ENCODE peak calls at places on chromosomes 1 and 21, in seven cellular contexts. V, W, Y, D, C, A and N are unnamed samples.

GRCh38 chr1:101193733-101194169 is 43.1 kb upstream of the S1PR1 start:
- DNase-seq in V (peak), W (no peak), Y (no peak), D (no peak), C (no peak), A (no peak), N (peak)

GRCh38 chr1:11731719-11732283 is 4.1 kb upstream of the AGTRAP start:
- DNase-seq in V (peak), W (peak), Y (no peak), D (peak), C (peak), A (peak), N (peak)

GRCh38 chr21:45876381-45877159 is 105.0 kb upstream of the COL6A1 start:
- DNase-seq in V (no peak), W (no peak), Y (no peak), D (peak), C (peak), A (no peak), N (no peak)

GRCh38 chr1:54851406-54851805 is 35.6 kb downstream of the DHCR24 start:
- DNase-seq in V (no peak), W (no peak), Y (no peak), D (no peak), C (no peak), A (no peak), N (no peak)

GRCh38 chr1:233327938-233328660 is 575 bp downstream of the MAP3K21 start:
- DNase-seq in V (peak), W (no peak), Y (peak), D (peak), C (peak), A (no peak), N (peak)

GRCh38 chr21:41361786-41362604 is at the start of gene MX2:
- DNase-seq in V (no peak), W (peak), Y (peak), D (peak), C (no peak), A (no peak), N (no peak)

GRCh38 chr1:156797212-156797871 is 19.3 kb downstream of the SH2D2A start:
- DNase-seq in V (peak), W (no peak), Y (peak), D (no peak), C (no peak), A (no peak), N (peak)

GRCh38 chr1:9871707-9872425 is 38.2 kb downstream of the CTNNBIP1 start:
- DNase-seq in V (no peak), W (no peak), Y (no peak), D (no peak), C (no peak), A (no peak), N (peak)

GRCh38 chr1:44505210-44505993 is 100.3 kb downstream of the RNF220 start:
- DNase-seq in V (no peak), W (no peak), Y (no peak), D (no peak), C (no peak), A (no peak), N (no peak)

GRCh38 chr1:174999926-175000696 is at the start of gene CACYBP:
- DNase-seq in V (peak), W (peak), Y (peak), D (no peak), C (peak), A (no peak), N (peak)

GRCh38 chr21:16992448-16992847 is 520.4 kb upstream of the CXADR start:
- DNase-seq in V (no peak), W (no peak), Y (no peak), D (no peak), C (no peak), A (no peak), N (no peak)

GRCh38 chr1:206824327-206824726 is 41.1 kb upstream of the IL20 start:
- DNase-seq in V (no peak), W (no peak), Y (peak), D (no peak), C (no peak), A (no peak), N (no peak)

GRCh38 chr21:26809745-26810144 is 35.5 kb downstream of the ADAMTS1 start:
- DNase-seq in V (no peak), W (no peak), Y (no peak), D (no peak), C (no peak), A (no peak), N (peak)

GRCh38 chr1:8821084-8821483 is 3.6 kb upstream of the RERE start:
- DNase-seq in V (no peak), W (no peak), Y (no peak), D (no peak), C (no peak), A (no peak), N (no peak)

GRCh38 chr1:20787775-20788488 is 825 bp upstream of the HP1BP3 start:
- DNase-seq in V (no peak), W (no peak), Y (peak), D (no peak), C (no peak), A (no peak), N (peak)

GRCh38 chr1:162976628-162977027 is 92.5 kb upstream of the RGS4 start:
- DNase-seq in V (peak), W (no peak), Y (no peak), D (no peak), C (no peak), A (no peak), N (peak)

GRCh38 chr1:24117722-24118409 is 5.9 kb upstream of the MYOM3 start:
- DNase-seq in V (peak), W (no peak), Y (no peak), D (peak), C (no peak), A (no peak), N (peak)

GRCh38 chr1:44367932-44368331 is 12.9 kb upstream of the ERI3 start:
- DNase-seq in V (no peak), W (no peak), Y (no peak), D (no peak), C (no peak), A (no peak), N (no peak)

GRCh38 chr1:107867422-107867821 is 97.6 kb downstream of the VAV3 start:
- DNase-seq in V (no peak), W (no peak), Y (no peak), D (no peak), C (no peak), A (no peak), N (no peak)

GRCh38 chr1:234779160-234779538 is 169.2 kb upstream of the IRF2BP2 start:
- DNase-seq in V (no peak), W (no peak), Y (no peak), D (no peak), C (no peak), A (no peak), N (peak)

GRCh38 chr1:39576016-39576657 is 453 bp downstream of the PABPC4 start:
- DNase-seq in V (no peak), W (no peak), Y (no peak), D (peak), C (no peak), A (peak), N (peak)

GRCh38 chr1:158185770-158186705 is 5.3 kb downstream of the CD1D start:
- DNase-seq in V (no peak), W (no peak), Y (no peak), D (no peak), C (no peak), A (no peak), N (no peak)

GRCh38 chr1:77889671-77890070 is 1.2 kb downstream of the NEXN start:
- DNase-seq in V (peak), W (no peak), Y (no peak), D (no peak), C (no peak), A (no peak), N (peak)

GRCh38 chr1:40966411-40966810 is 13.1 kb upstream of the CTPS1 start:
- DNase-seq in V (no peak), W (no peak), Y (no peak), D (no peak), C (no peak), A (no peak), N (no peak)

GRCh38 chr1:54255026-54255425 is 55.1 kb downstream of the MRPL37 start:
- DNase-seq in V (no peak), W (no peak), Y (no peak), D (no peak), C (no peak), A (no peak), N (peak)

GRCh38 chr21:44464351-44464750 is 9.0 kb downstream of the LRRC3 start:
- DNase-seq in V (no peak), W (no peak), Y (no peak), D (no peak), C (no peak), A (no peak), N (no peak)

GRCh38 chr1:248576219-248576980 is 1.8 kb upstream of the OR2T34 start:
- DNase-seq in V (no peak), W (no peak), Y (no peak), D (no peak), C (no peak), A (no peak), N (no peak)

GRCh38 chr1:40090652-40091355 is 6.2 kb downstream of the PPT1 start:
- DNase-seq in V (no peak), W (no peak), Y (no peak), D (no peak), C (no peak), A (no peak), N (no peak)

GRCh38 chr1:11144563-11145256 is 44.4 kb upstream of the ANGPTL7 start:
- DNase-seq in V (peak), W (no peak), Y (no peak), D (no peak), C (no peak), A (no peak), N (peak)

GRCh38 chr21:46151989-46152938 is 3.1 kb downstream of the FTCD start:
- DNase-seq in V (no peak), W (no peak), Y (no peak), D (no peak), C (peak), A (peak), N (no peak)

GRCh38 chr1:109011335-109011734 is 30.6 kb downstream of the WDR47 start:
- DNase-seq in V (no peak), W (no peak), Y (no peak), D (no peak), C (no peak), A (no peak), N (no peak)

GRCh38 chr1:67908260-67908936 is 75.1 kb upstream of the GNG12 start:
- DNase-seq in V (no peak), W (no peak), Y (no peak), D (no peak), C (no peak), A (no peak), N (peak)

GRCh38 chr1:67749844-67750689 is 65.1 kb downstream of the GADD45A start:
- DNase-seq in V (peak), W (no peak), Y (no peak), D (no peak), C (no peak), A (no peak), N (peak)

DNA sequence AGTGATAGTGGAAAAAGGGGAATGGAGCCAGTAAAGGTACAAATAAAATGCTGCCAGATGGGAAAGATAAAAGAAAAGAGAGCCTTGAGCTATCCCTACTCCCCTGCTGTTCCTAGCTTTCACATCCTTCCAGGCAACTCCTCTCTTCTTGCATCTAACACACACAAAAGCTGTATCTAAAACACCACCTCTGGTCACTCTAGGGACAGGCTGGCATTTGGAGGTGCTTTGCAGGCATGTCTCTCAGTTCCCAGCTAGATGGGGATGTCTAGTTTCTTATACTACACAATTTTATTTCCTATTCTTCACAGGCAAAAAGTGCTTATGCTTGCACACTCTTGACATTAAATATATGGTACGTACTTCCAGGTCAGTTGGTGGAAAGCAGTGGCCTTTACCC is 185.1 kb upstream of the ST6GALNAC5 start:
- DNase-seq in V (no peak), W (no peak), Y (no peak), D (no peak), C (no peak), A (no peak), N (no peak)
- TF ChIP-seq CTCF in V (peak), W (no peak), Y (no peak), D (no peak), C (no peak), A (no peak), N (no peak)

GRCh38 chr1:201809876-201810275 is 19.1 kb upstream of the IPO9 start:
- DNase-seq in V (no peak), W (no peak), Y (no peak), D (no peak), C (no peak), A (no peak), N (no peak)
- H3K4me3 ChIP-seq in V (no peak), W (no peak), Y (no peak), D (no peak), C (no peak), A (no peak), N (no peak)

GRCh38 chr1:167221804-167222610 is 1.3 kb downstream of the POU2F1 start:
- DNase-seq in V (peak), W (peak), Y (peak), D (peak), C (no peak), A (peak), N (peak)

GRCh38 chr1:167221126-167221803 is 579 bp downstream of the POU2F1 start:
- DNase-seq in V (peak), W (no peak), Y (no peak), D (no peak), C (no peak), A (no peak), N (peak)

GRCh38 chr1:167219194-167219593 is 1.5 kb upstream of the POU2F1 start:
- DNase-seq in V (no peak), W (no peak), Y (no peak), D (no peak), C (no peak), A (no peak), N (no peak)

GRCh38 chr1:167220537-167221125 is at the start of gene POU2F1:
- DNase-seq in V (peak), W (peak), Y (peak), D (peak), C (peak), A (peak), N (peak)

GRCh38 chr1:167219646-167220536 is 795 bp upstream of the POU2F1 start:
- DNase-seq in V (peak), W (peak), Y (peak), D (peak), C (peak), A (peak), N (peak)
- TF ChIP-seq CTCF in V (peak), W (no peak), Y (no peak), D (no peak), C (no peak), A (no peak), N (no peak)

GRCh38 chr1:196897158-196897828 is 9.4 kb downstream of the CFHR4 start:
- DNase-seq in V (no peak), W (no peak), Y (no peak), D (no peak), C (no peak), A (no peak), N (no peak)
- H3K4me3 ChIP-seq in V (no peak), W (no peak), Y (no peak), D (no peak), C (peak), A (no peak), N (no peak)

GRCh38 chr1:243409284-243409683 is 153.4 kb downstream of the SDCCAG8 start:
- DNase-seq in V (no peak), W (no peak), Y (peak), D (no peak), C (no peak), A (no peak), N (no peak)
- TF ChIP-seq CTCF in V (peak), W (no peak), Y (peak), D (no peak), C (peak), A (no peak), N (no peak)

GRCh38 chr21:31343030-31343510 is 991 bp downstream of the TIAM1 start:
- DNase-seq in V (no peak), W (no peak), Y (no peak), D (no peak), C (no peak), A (no peak), N (no peak)
- H3K4me3 ChIP-seq in V (peak), W (peak), Y (no peak), D (peak), C (peak), A (no peak), N (peak)

DNA sequence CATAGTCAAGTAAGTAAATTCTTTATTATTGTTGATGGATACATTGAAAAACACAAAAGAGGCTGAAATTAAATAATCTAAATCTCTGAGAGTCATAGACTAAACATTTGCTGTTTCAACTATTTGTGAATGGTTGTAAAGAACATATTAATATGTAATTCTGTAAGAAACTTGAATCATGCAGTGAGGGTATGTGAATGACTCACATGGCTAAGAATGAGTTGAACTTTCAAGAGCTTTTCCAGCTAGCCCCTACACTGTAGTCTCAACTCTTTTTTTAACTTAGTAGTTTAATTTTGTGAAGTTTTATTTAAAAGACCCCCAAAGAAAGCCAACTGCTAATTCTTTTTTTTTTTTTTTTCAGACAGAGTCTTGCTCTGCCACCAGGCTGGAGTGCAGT is 588.1 kb downstream of the DPYD start:
- DNase-seq in V (peak), W (no peak), Y (no peak), D (no peak), C (no peak), A (no peak), N (peak)
- TF ChIP-seq CTCF in V (no peak), W (no peak), Y (no peak), D (no peak), C (no peak), A (no peak), N (no peak)

GRCh38 chr1:203210988-203211387 is 18.5 kb downstream of the CHIT1 start:
- DNase-seq in V (no peak), W (no peak), Y (no peak), D (no peak), C (no peak), A (no peak), N (no peak)
- H3K4me3 ChIP-seq in V (no peak), W (no peak), Y (no peak), D (no peak), C (no peak), A (no peak), N (no peak)

DNA sequence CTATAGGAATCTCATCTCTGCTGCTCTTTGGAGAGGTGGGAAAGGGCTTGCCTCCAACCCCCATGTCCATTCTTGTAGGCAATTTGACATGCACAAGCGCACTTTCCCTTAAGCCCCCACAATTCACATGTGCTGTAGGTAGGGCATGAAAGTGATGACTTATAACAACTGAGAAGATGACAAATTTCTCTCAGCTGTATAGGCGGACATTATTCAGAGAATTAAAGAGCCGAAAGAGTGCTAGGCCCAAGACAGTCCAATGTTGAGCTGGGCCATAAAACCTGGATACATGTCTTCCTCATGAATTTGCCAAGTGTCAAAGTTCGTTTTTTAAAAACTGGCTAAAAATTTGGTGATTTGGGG is 106.3 kb upstream of the LYPLAL1 start:
- DNase-seq in V (no peak), W (no peak), Y (no peak), D (no peak), C (no peak), A (no peak), N (no peak)
- TF ChIP-seq CTCF in V (no peak), W (no peak), Y (no peak), D (no peak), C (no peak), A (no peak), N (no peak)